ENCODE peak calls at places on chromosomes 7 and 10, in four cellular contexts. W is hepatocyte, M is GM23248, U is GM23338. I is an unnamed sample.

GRCh38 chr7:157153260-157153659 is 14.5 kb downstream of the UBE3C start:
- DNase-seq in W (no peak), M (peak; percentile 38), U (no peak), I (no peak)

GRCh38 chr10:11757452-11757819 is 15.3 kb downstream of the ECHDC3 start:
- DNase-seq in W (peak; percentile 90), M (peak; percentile 88), U (no peak), I (no peak)

GRCh38 chr10:59240581-59241183 is 64.2 kb downstream of the PHYHIPL start:
- DNase-seq in W (peak; percentile 55), M (peak; percentile 72), U (peak; percentile 66), I (peak; percentile 21)

GRCh38 chr10:73379064-73379748 is 20.5 kb upstream of the CFAP70 start:
- DNase-seq in W (no peak), M (no peak), U (no peak), I (peak; percentile 29)

GRCh38 chr7:53350241-53350640 is 314.8 kb downstream of the POM121L12 start:
- DNase-seq in W (peak; percentile 50), M (no peak), U (peak; percentile 79), I (peak; percentile 19)

GRCh38 chr7:126574276-126574675 is 678.5 kb downstream of the GRM8 start:
- DNase-seq in W (peak; percentile 4), M (peak; percentile 8), U (no peak), I (no peak)

GRCh38 chr7:139960158-139960557 is 102.6 kb downstream of the PARP12 start:
- DNase-seq in W (no peak), M (no peak), U (no peak), I (no peak)

GRCh38 chr10:24901686-24902399 is 50.6 kb downstream of the PRTFDC1 start:
- DNase-seq in W (peak; percentile 71), M (peak; percentile 94), U (no peak), I (peak; percentile 13)

GRCh38 chr7:23604296-23604640 is 7.1 kb downstream of the CCDC126 start:
- DNase-seq in W (no peak), M (peak; percentile 9), U (no peak), I (no peak)

GRCh38 chr7:114102996-114103395 is 184.2 kb upstream of the PPP1R3A start:
- DNase-seq in W (peak; percentile 5), M (no peak), U (no peak), I (no peak)

GRCh38 chr10:12690525-12691139 is 310.9 kb downstream of the CCDC3 start:
- DNase-seq in W (peak; percentile 41), M (no peak), U (peak; percentile 23), I (no peak)

GRCh38 chr7:95871078-95871848 is 98.9 kb downstream of the DYNC1I1 start:
- DNase-seq in W (peak; percentile 71), M (peak; percentile 68), U (peak; percentile 86), I (peak; percentile 80)

GRCh38 chr10:90087197-90088007 is 386.0 kb downstream of the KIF20B start:
- DNase-seq in W (no peak), M (no peak), U (no peak), I (peak; percentile 12)

GRCh38 chr10:79180619-79181221 is 112.0 kb downstream of the ZMIZ1 start:
- DNase-seq in W (no peak), M (peak; percentile 31), U (no peak), I (no peak)

GRCh38 chr7:2266911-2267310 is 24.9 kb downstream of the NUDT1 start:
- DNase-seq in W (no peak), M (peak; percentile 64), U (no peak), I (no peak)

GRCh38 chr10:75532253-75532924 is 101.0 kb downstream of the LRMDA start:
- DNase-seq in W (no peak), M (peak; percentile 89), U (no peak), I (no peak)

GRCh38 chr10:55146032-55146431 is 345.0 kb upstream of the PCDH15 start:
- DNase-seq in W (no peak), M (peak; percentile 24), U (no peak), I (no peak)

DNA sequence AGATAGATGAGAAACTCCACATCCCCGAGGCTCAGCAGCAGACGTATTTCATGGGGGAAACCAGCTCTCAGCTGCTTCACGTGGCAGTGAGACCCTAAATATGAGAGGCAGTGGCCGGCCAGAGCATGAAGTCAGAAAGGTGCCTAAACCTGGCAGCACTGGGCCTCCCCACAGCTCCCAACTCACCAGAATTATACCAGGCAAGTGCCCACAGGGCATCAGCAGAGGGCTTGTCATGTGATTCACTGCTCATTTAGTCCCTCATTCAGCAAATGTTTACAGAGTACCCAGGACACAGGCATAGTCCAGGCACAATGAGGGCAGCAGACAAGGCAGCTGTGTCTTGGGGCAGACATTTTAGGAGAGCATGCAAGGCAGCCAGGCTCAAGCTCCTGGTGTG is 212.6 kb downstream of the PTPRN2 start:
- DNase-seq in W (no peak), M (no peak), U (no peak), I (no peak)
- TF ChIP-seq EZH2phosphoT487 in W (no peak), M (no peak), U (no peak), I (no peak)

DNA sequence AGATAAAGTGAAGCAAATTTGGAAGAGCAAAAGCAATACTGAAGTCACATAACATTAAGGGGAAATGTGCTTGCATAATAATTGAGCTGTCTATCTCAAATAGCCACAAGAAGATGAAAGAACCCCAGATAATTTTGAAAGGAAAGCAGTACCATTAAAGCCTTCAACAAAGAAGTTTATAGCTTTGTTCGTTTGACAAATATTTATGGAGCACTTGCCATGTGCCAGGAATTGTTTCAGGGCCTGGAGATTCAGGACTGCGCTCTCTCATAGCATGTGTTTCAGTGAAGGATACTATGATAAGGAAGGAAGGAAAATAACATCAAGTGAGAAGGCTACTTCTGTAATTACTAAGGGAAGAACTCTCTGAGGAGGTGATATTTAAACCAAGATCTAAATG is 212.3 kb upstream of the CSTF2T start:
- DNase-seq in W (no peak), M (no peak), U (no peak), I (no peak)
- TF ChIP-seq EZH2phosphoT487 in W (no peak), M (no peak), U (no peak), I (no peak)

GRCh38 chr10:96073722-96074121 is 30.3 kb downstream of the CCNJ start:
- DNase-seq in W (no peak), M (peak; percentile 32), U (no peak), I (no peak)
- TF ChIP-seq EZH2phosphoT487 in W (no peak), M (no peak), U (no peak), I (no peak)

GRCh38 chr7:7707756-7708310 is 10.6 kb downstream of the RPA3 start:
- DNase-seq in W (peak; percentile 31), M (peak; percentile 51), U (peak; percentile 42), I (no peak)
- TF ChIP-seq EZH2phosphoT487 in W (no peak), M (no peak), U (no peak), I (no peak)

GRCh38 chr10:65911431-65911830 is 1014.4 kb upstream of the LRRTM3 start:
- DNase-seq in W (no peak), M (no peak), U (no peak), I (no peak)
- TF ChIP-seq EZH2phosphoT487 in W (no peak), M (no peak), U (no peak), I (no peak)

DNA sequence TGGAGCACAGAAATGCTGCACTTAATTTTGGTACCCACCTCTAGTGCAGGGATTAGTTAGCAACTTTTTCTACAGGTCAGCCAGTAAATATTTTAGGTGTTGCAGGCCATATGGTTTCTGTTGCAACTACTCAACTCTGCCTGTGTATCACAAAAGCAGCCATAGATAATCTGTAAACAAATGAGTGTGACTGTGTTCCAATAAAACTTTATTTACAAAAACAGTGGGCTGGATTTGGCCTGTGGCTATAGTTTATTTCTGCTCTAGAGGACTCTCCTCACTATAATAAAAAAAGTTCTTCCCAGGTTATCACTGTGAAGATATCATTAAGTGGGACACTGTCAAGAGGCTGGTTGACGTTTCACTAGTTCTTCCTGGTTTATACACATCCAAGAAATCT is 65.8 kb downstream of the DNAJC12 start:
- DNase-seq in W (no peak), M (no peak), U (no peak), I (no peak)
- TF ChIP-seq EZH2phosphoT487 in W (no peak), M (no peak), U (no peak), I (no peak)

GRCh38 chr10:22427101-22427500 is 81.8 kb downstream of the SPAG6 start:
- DNase-seq in W (peak; percentile 24), M (peak; percentile 81), U (peak; percentile 19), I (no peak)
- TF ChIP-seq EZH2phosphoT487 in W (no peak), M (no peak), U (no peak), I (no peak)

GRCh38 chr7:143965280-143965679 is 10.6 kb downstream of the OR2F1 start:
- DNase-seq in W (peak; percentile 65), M (no peak), U (peak; percentile 6), I (no peak)
- TF ChIP-seq EZH2phosphoT487 in W (no peak), M (no peak), U (no peak), I (no peak)

I was measured in MM.1S.